ENCODE peak calls at places on chromosomes 4 and X, in six cellular contexts. One of them, this sample, is unnamed.

GRCh38 chr4:2598661-2599654 is 62.5 kb downstream of the FAM193A start:
- DNase-seq in WERI-Rb-1: no peak
- DNase-seq in uterus: peak
- DNase-seq in mesenchymal stem cell: peak
- DNase-seq in CD4-positive, alpha-beta T cell: no peak
- DNase-seq in A673: no peak
- DNase-seq in this sample: no peak

GRCh38 chr4:65825121-65825520 is 154.8 kb upstream of the EPHA5 start:
- DNase-seq in WERI-Rb-1: no peak
- DNase-seq in uterus: no peak
- DNase-seq in mesenchymal stem cell: peak
- DNase-seq in CD4-positive, alpha-beta T cell: no peak
- DNase-seq in A673: peak
- DNase-seq in this sample: no peak

GRCh38 chrX:87409113-87409841 is 108.3 kb upstream of the KLHL4 start:
- DNase-seq in WERI-Rb-1: no peak
- DNase-seq in uterus: peak
- DNase-seq in mesenchymal stem cell: peak
- DNase-seq in CD4-positive, alpha-beta T cell: no peak
- DNase-seq in A673: no peak
- DNase-seq in this sample: no peak

GRCh38 chrX:117969782-117970181 is 146.8 kb downstream of the KLHL13 start:
- DNase-seq in WERI-Rb-1: no peak
- DNase-seq in uterus: no peak
- DNase-seq in mesenchymal stem cell: no peak
- DNase-seq in CD4-positive, alpha-beta T cell: no peak
- DNase-seq in A673: no peak
- DNase-seq in this sample: no peak

GRCh38 chr4:1195109-1195671 is 22.8 kb upstream of the SPON2 start:
- DNase-seq in WERI-Rb-1: no peak
- DNase-seq in uterus: peak
- DNase-seq in mesenchymal stem cell: no peak
- DNase-seq in CD4-positive, alpha-beta T cell: no peak
- DNase-seq in A673: no peak
- DNase-seq in this sample: no peak

GRCh38 chrX:40090050-40090804 is 7.5 kb downstream of the BCOR start:
- DNase-seq in WERI-Rb-1: peak
- DNase-seq in uterus: peak
- DNase-seq in mesenchymal stem cell: peak
- DNase-seq in CD4-positive, alpha-beta T cell: no peak
- DNase-seq in A673: no peak
- DNase-seq in this sample: no peak

GRCh38 chrX:103831342-103831802 is 685 bp downstream of the RAB9B start:
- DNase-seq in WERI-Rb-1: no peak
- DNase-seq in uterus: no peak
- DNase-seq in mesenchymal stem cell: no peak
- DNase-seq in CD4-positive, alpha-beta T cell: no peak
- DNase-seq in A673: peak
- DNase-seq in this sample: no peak

GRCh38 chrX:100939336-100939735 is 10.6 kb upstream of the XKRX start:
- DNase-seq in WERI-Rb-1: no peak
- DNase-seq in uterus: no peak
- DNase-seq in mesenchymal stem cell: no peak
- DNase-seq in CD4-positive, alpha-beta T cell: no peak
- DNase-seq in A673: no peak
- DNase-seq in this sample: no peak

GRCh38 chr4:183905593-183906485 is 732 bp downstream of the STOX2 start:
- DNase-seq in WERI-Rb-1: peak
- DNase-seq in uterus: peak
- DNase-seq in mesenchymal stem cell: peak
- DNase-seq in CD4-positive, alpha-beta T cell: no peak
- DNase-seq in A673: peak
- DNase-seq in this sample: peak

GRCh38 chr4:26171953-26172352 is 148.9 kb upstream of the RBPJ start:
- DNase-seq in WERI-Rb-1: no peak
- DNase-seq in uterus: no peak
- DNase-seq in mesenchymal stem cell: peak
- DNase-seq in CD4-positive, alpha-beta T cell: no peak
- DNase-seq in A673: no peak
- DNase-seq in this sample: no peak

GRCh38 chr4:139622856-139623255 is 42.8 kb upstream of the MGST2 start:
- DNase-seq in WERI-Rb-1: no peak
- DNase-seq in uterus: no peak
- DNase-seq in mesenchymal stem cell: no peak
- DNase-seq in CD4-positive, alpha-beta T cell: no peak
- DNase-seq in A673: no peak
- DNase-seq in this sample: no peak

DNA sequence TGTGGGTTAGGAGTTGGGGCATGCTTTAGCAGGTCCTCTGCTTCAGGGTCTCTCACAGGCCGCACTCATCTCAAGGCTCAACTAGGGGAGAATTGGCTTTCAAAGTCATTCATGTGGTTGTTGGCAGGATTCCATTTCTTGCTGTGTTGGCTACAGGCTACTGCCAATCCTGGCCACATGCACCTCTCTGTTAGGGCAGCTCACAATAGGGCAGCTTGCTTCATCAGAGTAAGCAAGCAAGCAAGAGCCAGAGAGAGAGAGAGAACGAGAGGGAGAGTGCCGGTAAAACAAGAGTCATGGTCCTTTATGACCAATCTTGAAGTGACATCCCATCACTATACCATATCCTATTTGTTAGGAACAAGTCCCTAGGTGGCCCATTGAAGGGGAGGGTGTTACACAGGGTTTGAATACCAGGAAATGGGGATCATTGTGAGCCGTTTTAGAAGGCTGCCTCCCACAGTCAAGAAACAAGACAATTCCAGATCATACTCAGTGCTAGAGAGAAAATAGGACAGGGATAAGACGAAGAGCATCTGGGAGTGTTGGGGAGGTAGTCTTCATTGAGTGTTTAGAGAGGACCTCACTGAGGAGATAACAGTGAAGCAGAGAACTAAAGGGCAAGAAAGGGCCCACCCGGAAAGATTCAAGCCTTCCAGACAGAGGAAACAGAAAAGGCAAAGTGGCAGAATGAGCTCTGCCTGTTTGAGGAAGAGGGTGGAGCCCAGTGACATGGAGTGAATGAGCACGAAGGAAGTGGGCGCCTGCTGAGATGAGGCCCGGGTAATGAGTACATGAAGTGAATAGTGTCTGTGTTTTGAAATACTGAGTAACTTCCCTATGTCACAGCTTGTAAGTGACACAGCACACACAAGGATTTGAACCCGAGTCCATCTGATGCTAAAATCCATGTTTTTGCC is 32.8 kb upstream of the TLR2 start:
- DNase-seq in WERI-Rb-1: no peak
- DNase-seq in uterus: no peak
- DNase-seq in mesenchymal stem cell: no peak
- DNase-seq in CD4-positive, alpha-beta T cell: peak
- DNase-seq in A673: peak
- DNase-seq in this sample: no peak
- H3K27ac ChIP-seq in WERI-Rb-1: no peak
- H3K27ac ChIP-seq in uterus: no peak
- H3K27ac ChIP-seq in mesenchymal stem cell: no peak
- H3K27ac ChIP-seq in CD4-positive, alpha-beta T cell: no peak
- H3K27ac ChIP-seq in A673: no peak
- H3K27ac ChIP-seq in this sample: peak

GRCh38 chr4:39044364-39044946 is 12.2 kb upstream of the TMEM156 start:
- DNase-seq in WERI-Rb-1: peak
- DNase-seq in uterus: peak
- DNase-seq in mesenchymal stem cell: peak
- DNase-seq in CD4-positive, alpha-beta T cell: peak
- DNase-seq in A673: peak
- DNase-seq in this sample: peak

GRCh38 chr4:39044947-39045734 is 12.9 kb upstream of the TMEM156 start:
- DNase-seq in WERI-Rb-1: peak
- DNase-seq in uterus: no peak
- DNase-seq in mesenchymal stem cell: peak
- DNase-seq in CD4-positive, alpha-beta T cell: peak
- DNase-seq in A673: no peak
- DNase-seq in this sample: no peak

GRCh38 chr4:39047691-39048090 is 14.3 kb upstream of the KLHL5 start:
- DNase-seq in WERI-Rb-1: no peak
- DNase-seq in uterus: no peak
- DNase-seq in mesenchymal stem cell: peak
- DNase-seq in CD4-positive, alpha-beta T cell: no peak
- DNase-seq in A673: no peak
- DNase-seq in this sample: no peak

GRCh38 chr4:39045791-39046221 is 13.6 kb upstream of the TMEM156 start:
- DNase-seq in WERI-Rb-1: no peak
- DNase-seq in uterus: no peak
- DNase-seq in mesenchymal stem cell: peak
- DNase-seq in CD4-positive, alpha-beta T cell: no peak
- DNase-seq in A673: no peak
- DNase-seq in this sample: no peak

GRCh38 chr4:39046243-39046642 is 14.0 kb upstream of the TMEM156 start:
- DNase-seq in WERI-Rb-1: no peak
- DNase-seq in uterus: no peak
- DNase-seq in mesenchymal stem cell: peak
- DNase-seq in CD4-positive, alpha-beta T cell: no peak
- DNase-seq in A673: no peak
- DNase-seq in this sample: no peak
- H3K27ac ChIP-seq in WERI-Rb-1: no peak
- H3K27ac ChIP-seq in uterus: peak
- H3K27ac ChIP-seq in mesenchymal stem cell: peak
- H3K27ac ChIP-seq in CD4-positive, alpha-beta T cell: peak
- H3K27ac ChIP-seq in A673: no peak
- H3K27ac ChIP-seq in this sample: peak

DNA sequence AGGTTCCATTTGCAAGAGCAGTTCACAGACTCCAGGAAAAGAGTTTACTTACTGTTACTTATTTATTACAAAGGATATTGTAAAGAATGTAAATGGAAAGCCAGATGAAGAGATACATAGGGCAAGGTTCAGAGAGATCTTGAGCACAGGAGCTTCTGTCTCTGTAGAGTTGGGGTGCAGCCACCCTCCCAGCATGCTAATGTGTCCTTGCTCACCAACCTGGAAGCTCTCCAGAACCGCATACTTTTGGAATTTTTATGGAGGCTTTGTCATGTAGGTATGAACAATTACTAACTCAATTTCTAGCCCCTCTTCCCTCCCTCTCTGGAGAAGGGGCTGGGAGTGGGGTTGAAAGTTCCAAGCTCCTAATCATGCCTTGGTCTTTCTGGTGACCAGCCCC is 857.2 kb downstream of the RPA4 start:
- DNase-seq in WERI-Rb-1: no peak
- DNase-seq in uterus: no peak
- DNase-seq in mesenchymal stem cell: no peak
- DNase-seq in CD4-positive, alpha-beta T cell: no peak
- DNase-seq in A673: no peak
- DNase-seq in this sample: no peak
- H3K27ac ChIP-seq in WERI-Rb-1: no peak
- H3K27ac ChIP-seq in uterus: no peak
- H3K27ac ChIP-seq in mesenchymal stem cell: no peak
- H3K27ac ChIP-seq in CD4-positive, alpha-beta T cell: no peak
- H3K27ac ChIP-seq in A673: no peak
- H3K27ac ChIP-seq in this sample: no peak

DNA sequence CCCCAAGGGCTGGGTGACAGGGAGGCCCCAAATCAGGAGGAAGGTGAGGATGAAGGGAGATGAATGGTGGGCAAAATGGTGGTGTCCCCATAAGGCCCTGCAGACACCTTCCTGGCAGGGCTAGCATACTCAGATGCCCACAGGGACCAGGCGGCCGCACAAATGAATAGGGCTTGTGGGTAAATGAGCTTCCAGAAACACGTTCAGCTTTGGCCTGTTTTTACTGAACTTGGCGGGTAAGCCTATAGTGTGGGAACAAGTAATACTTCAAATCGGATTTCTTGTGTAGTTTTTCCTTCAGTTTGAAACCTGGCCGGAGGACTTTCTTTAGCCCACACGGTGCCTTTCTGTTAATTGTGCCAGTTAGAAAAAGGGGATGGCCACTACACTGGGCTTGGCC is 22.7 kb downstream of the SMS start:
- DNase-seq in WERI-Rb-1: no peak
- DNase-seq in uterus: no peak
- DNase-seq in mesenchymal stem cell: no peak
- DNase-seq in CD4-positive, alpha-beta T cell: no peak
- DNase-seq in A673: no peak
- DNase-seq in this sample: no peak
- H3K27ac ChIP-seq in WERI-Rb-1: no peak
- H3K27ac ChIP-seq in uterus: peak
- H3K27ac ChIP-seq in mesenchymal stem cell: no peak
- H3K27ac ChIP-seq in CD4-positive, alpha-beta T cell: no peak
- H3K27ac ChIP-seq in A673: no peak
- H3K27ac ChIP-seq in this sample: peak

DNA sequence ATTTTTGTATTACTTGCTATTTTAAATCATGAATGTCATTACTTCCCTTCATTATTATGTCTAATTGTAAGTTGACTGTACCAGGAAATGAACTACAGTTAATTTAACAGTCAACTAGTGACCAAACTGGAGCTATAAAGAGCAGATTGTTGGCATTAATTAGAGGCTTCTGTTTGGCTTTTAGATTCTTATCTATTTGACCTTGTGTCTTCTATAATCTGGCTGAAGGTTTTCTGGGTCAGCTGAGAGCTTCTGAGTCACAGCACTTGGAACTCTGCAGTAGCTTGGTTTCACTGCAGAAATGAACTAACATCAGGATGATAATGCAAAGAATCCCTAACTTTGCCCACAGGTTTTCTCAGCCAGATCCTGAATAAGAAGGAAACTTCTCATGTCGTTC is 169.2 kb upstream of the LEF1 start:
- DNase-seq in WERI-Rb-1: no peak
- DNase-seq in uterus: no peak
- DNase-seq in mesenchymal stem cell: peak
- DNase-seq in CD4-positive, alpha-beta T cell: no peak
- DNase-seq in A673: no peak
- DNase-seq in this sample: no peak
- H3K27ac ChIP-seq in WERI-Rb-1: no peak
- H3K27ac ChIP-seq in uterus: no peak
- H3K27ac ChIP-seq in mesenchymal stem cell: no peak
- H3K27ac ChIP-seq in CD4-positive, alpha-beta T cell: no peak
- H3K27ac ChIP-seq in A673: no peak
- H3K27ac ChIP-seq in this sample: no peak

GRCh38 chr4:168876106-168876505 is 133.9 kb downstream of the CBR4 start:
- DNase-seq in WERI-Rb-1: no peak
- DNase-seq in uterus: no peak
- DNase-seq in mesenchymal stem cell: no peak
- DNase-seq in CD4-positive, alpha-beta T cell: no peak
- DNase-seq in A673: no peak
- DNase-seq in this sample: no peak

GRCh38 chr4:168880087-168880675 is 129.9 kb downstream of the CBR4 start:
- DNase-seq in WERI-Rb-1: no peak
- DNase-seq in uterus: no peak
- DNase-seq in mesenchymal stem cell: peak
- DNase-seq in CD4-positive, alpha-beta T cell: no peak
- DNase-seq in A673: no peak
- DNase-seq in this sample: no peak

GRCh38 chr4:168879178-168879577 is 130.9 kb downstream of the CBR4 start:
- DNase-seq in WERI-Rb-1: no peak
- DNase-seq in uterus: no peak
- DNase-seq in mesenchymal stem cell: no peak
- DNase-seq in CD4-positive, alpha-beta T cell: no peak
- DNase-seq in A673: no peak
- DNase-seq in this sample: no peak

GRCh38 chr4:168877407-168877778 is 132.7 kb downstream of the CBR4 start:
- DNase-seq in WERI-Rb-1: no peak
- DNase-seq in uterus: no peak
- DNase-seq in mesenchymal stem cell: no peak
- DNase-seq in CD4-positive, alpha-beta T cell: no peak
- DNase-seq in A673: no peak
- DNase-seq in this sample: no peak

GRCh38 chr4:168877779-168878491 is 132.1 kb downstream of the CBR4 start:
- DNase-seq in WERI-Rb-1: peak
- DNase-seq in uterus: no peak
- DNase-seq in mesenchymal stem cell: no peak
- DNase-seq in CD4-positive, alpha-beta T cell: peak
- DNase-seq in A673: peak
- DNase-seq in this sample: peak
- H3K27ac ChIP-seq in WERI-Rb-1: peak
- H3K27ac ChIP-seq in uterus: peak
- H3K27ac ChIP-seq in mesenchymal stem cell: no peak
- H3K27ac ChIP-seq in CD4-positive, alpha-beta T cell: no peak
- H3K27ac ChIP-seq in A673: peak
- H3K27ac ChIP-seq in this sample: no peak